ENCODE peak calls at places on chromosomes 16 and 17, in six cellular contexts. One of them, this sample, is unnamed.

GRCh38 chr16:11205754-11206459 is 50.1 kb downstream of the SOCS1 start:
- DNase-seq in HCEC 1CT: peak
- DNase-seq in ELR: peak
- DNase-seq in GF-D8: peak
- DNase-seq in aorta: no peak
- DNase-seq in HuH-7: peak
- DNase-seq in this sample: no peak

GRCh38 chr16:11049396-11050059 is 105.2 kb downstream of the CLEC16A start:
- DNase-seq in HCEC 1CT: peak
- DNase-seq in ELR: peak
- DNase-seq in GF-D8: no peak
- DNase-seq in aorta: no peak
- DNase-seq in HuH-7: peak
- DNase-seq in this sample: no peak

GRCh38 chr16:71421911-71422310 is 19.9 kb downstream of the TLE7 start:
- DNase-seq in HCEC 1CT: peak
- DNase-seq in ELR: peak
- DNase-seq in GF-D8: no peak
- DNase-seq in aorta: no peak
- DNase-seq in HuH-7: peak
- DNase-seq in this sample: no peak

GRCh38 chr17:50208611-50209061 is 7.2 kb upstream of the COL1A1 start:
- DNase-seq in HCEC 1CT: no peak
- DNase-seq in ELR: no peak
- DNase-seq in GF-D8: no peak
- DNase-seq in aorta: no peak
- DNase-seq in HuH-7: no peak
- DNase-seq in this sample: no peak

GRCh38 chr17:4807534-4808377 is 804 bp downstream of the PLD2 start:
- DNase-seq in HCEC 1CT: no peak
- DNase-seq in ELR: peak
- DNase-seq in GF-D8: no peak
- DNase-seq in aorta: no peak
- DNase-seq in HuH-7: no peak
- DNase-seq in this sample: no peak

GRCh38 chr16:59880626-59881025 is 1146.5 kb upstream of the GOT2 start:
- DNase-seq in HCEC 1CT: no peak
- DNase-seq in ELR: no peak
- DNase-seq in GF-D8: no peak
- DNase-seq in aorta: no peak
- DNase-seq in HuH-7: no peak
- DNase-seq in this sample: no peak

GRCh38 chr17:27236710-27237315 is 57.1 kb upstream of the WSB1 start:
- DNase-seq in HCEC 1CT: peak
- DNase-seq in ELR: peak
- DNase-seq in GF-D8: peak
- DNase-seq in aorta: peak
- DNase-seq in HuH-7: peak
- DNase-seq in this sample: peak

GRCh38 chr17:65345261-65346060 is 208.3 kb downstream of the RGS9 start:
- DNase-seq in HCEC 1CT: peak
- DNase-seq in ELR: peak
- DNase-seq in GF-D8: no peak
- DNase-seq in aorta: no peak
- DNase-seq in HuH-7: no peak
- DNase-seq in this sample: no peak

GRCh38 chr16:83137326-83137770 is 510.6 kb downstream of the CDH13 start:
- DNase-seq in HCEC 1CT: peak
- DNase-seq in ELR: peak
- DNase-seq in GF-D8: no peak
- DNase-seq in aorta: no peak
- DNase-seq in HuH-7: peak
- DNase-seq in this sample: no peak

GRCh38 chr17:41211845-41212466 is 14.5 kb upstream of the KRTAP9-2 start:
- DNase-seq in HCEC 1CT: peak
- DNase-seq in ELR: peak
- DNase-seq in GF-D8: no peak
- DNase-seq in aorta: no peak
- DNase-seq in HuH-7: no peak
- DNase-seq in this sample: peak

GRCh38 chr17:50267074-50267841 is 7.0 kb upstream of the TMEM92 start:
- DNase-seq in HCEC 1CT: no peak
- DNase-seq in ELR: no peak
- DNase-seq in GF-D8: no peak
- DNase-seq in aorta: peak
- DNase-seq in HuH-7: peak
- DNase-seq in this sample: no peak